ENCODE peak calls at places on chromosomes 11 and 22, in four cellular contexts. One of them, this sample, is unnamed.

GRCh38 chr22:43300891-43301676 is 42.1 kb downstream of the SCUBE1 start:
- DNase-seq in fibroblast of lung: no peak
- DNase-seq in A673: no peak
- DNase-seq in astrocyte of the cerebellum: no peak
- DNase-seq in this sample: no peak

GRCh38 chr11:94477644-94478043 is 16.0 kb downstream of the MRE11 start:
- DNase-seq in A673: no peak
- DNase-seq in astrocyte of the cerebellum: no peak
- DNase-seq in fibroblast of lung: no peak
- DNase-seq in this sample: no peak

GRCh38 chr22:45504703-45505341 is 2.1 kb downstream of the FBLN1 start:
- DNase-seq in astrocyte of the cerebellum: no peak
- DNase-seq in A673: peak; percentile 24
- DNase-seq in fibroblast of lung: peak; percentile 49
- DNase-seq in this sample: no peak

GRCh38 chr22:35743466-35743865 is 25.8 kb downstream of the APOL5 start:
- DNase-seq in astrocyte of the cerebellum: no peak
- DNase-seq in fibroblast of lung: peak; percentile 13
- DNase-seq in A673: no peak
- DNase-seq in this sample: no peak

GRCh38 chr11:70311616-70312015 is 41.1 kb downstream of the PPFIA1 start:
- DNase-seq in fibroblast of lung: no peak
- DNase-seq in A673: no peak
- DNase-seq in astrocyte of the cerebellum: no peak
- DNase-seq in this sample: no peak

GRCh38 chr11:77800445-77800844 is 20.1 kb downstream of the RSF1 start:
- DNase-seq in astrocyte of the cerebellum: no peak
- DNase-seq in fibroblast of lung: no peak
- DNase-seq in A673: peak; percentile 12
- DNase-seq in this sample: no peak

GRCh38 chr11:83508804-83509203 is 222.6 kb upstream of the CCDC90B start:
- DNase-seq in astrocyte of the cerebellum: no peak
- DNase-seq in A673: peak; percentile 56
- DNase-seq in fibroblast of lung: no peak
- DNase-seq in this sample: no peak

GRCh38 chr11:131918663-131919062 is 548.2 kb downstream of the NTM start:
- DNase-seq in A673: no peak
- DNase-seq in astrocyte of the cerebellum: no peak
- DNase-seq in fibroblast of lung: no peak
- DNase-seq in this sample: no peak

GRCh38 chr22:21031545-21032036 is 770 bp downstream of the SLC7A4 start:
- DNase-seq in astrocyte of the cerebellum: no peak
- DNase-seq in A673: no peak
- DNase-seq in fibroblast of lung: no peak
- DNase-seq in this sample: no peak

GRCh38 chr11:39745401-39745800 is 1714.1 kb downstream of the LRRC4C start:
- DNase-seq in A673: no peak
- DNase-seq in astrocyte of the cerebellum: no peak
- DNase-seq in fibroblast of lung: peak; percentile 84
- DNase-seq in this sample: no peak

DNA sequence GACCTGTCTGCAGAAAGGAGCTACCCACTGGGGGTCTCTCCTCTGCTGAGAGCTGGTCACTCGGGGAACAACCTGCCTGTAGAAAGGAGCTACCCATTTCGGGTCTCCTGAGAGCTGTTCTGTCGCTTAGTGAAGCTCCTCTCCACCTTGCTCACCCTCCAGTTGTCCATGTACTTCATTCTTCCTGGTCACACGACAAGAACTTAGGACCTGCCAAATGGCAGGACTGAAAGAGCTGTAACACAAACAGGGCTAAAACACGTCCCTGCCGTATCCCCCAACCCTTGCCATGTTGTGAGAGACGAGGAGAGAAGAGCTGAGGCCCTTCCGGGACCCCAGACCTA is 24.1 kb upstream of the RNASEH2C start:
- DNase-seq in A673: no peak
- DNase-seq in fibroblast of lung: no peak
- DNase-seq in astrocyte of the cerebellum: no peak
- DNase-seq in this sample: no peak
- H3K4me3 ChIP-seq in A673: no peak overlapping the region
- H3K4me3 ChIP-seq in fibroblast of lung: no peak overlapping the region
- H3K4me3 ChIP-seq in astrocyte of the cerebellum: no peak overlapping the region
- H3K4me3 ChIP-seq in this sample: no peak overlapping the region

GRCh38 chr11:103927535-103927934 is 108.9 kb upstream of the DDI1 start:
- DNase-seq in fibroblast of lung: no peak
- DNase-seq in A673: peak; percentile 30
- DNase-seq in astrocyte of the cerebellum: no peak
- DNase-seq in this sample: no peak
- TF ChIP-seq CTCF in fibroblast of lung: peak; percentile 23
- TF ChIP-seq CTCF in A673: peak; percentile 53
- TF ChIP-seq CTCF in astrocyte of the cerebellum: peak; percentile 51
- TF ChIP-seq CTCF in this sample: peak; percentile 20

DNA sequence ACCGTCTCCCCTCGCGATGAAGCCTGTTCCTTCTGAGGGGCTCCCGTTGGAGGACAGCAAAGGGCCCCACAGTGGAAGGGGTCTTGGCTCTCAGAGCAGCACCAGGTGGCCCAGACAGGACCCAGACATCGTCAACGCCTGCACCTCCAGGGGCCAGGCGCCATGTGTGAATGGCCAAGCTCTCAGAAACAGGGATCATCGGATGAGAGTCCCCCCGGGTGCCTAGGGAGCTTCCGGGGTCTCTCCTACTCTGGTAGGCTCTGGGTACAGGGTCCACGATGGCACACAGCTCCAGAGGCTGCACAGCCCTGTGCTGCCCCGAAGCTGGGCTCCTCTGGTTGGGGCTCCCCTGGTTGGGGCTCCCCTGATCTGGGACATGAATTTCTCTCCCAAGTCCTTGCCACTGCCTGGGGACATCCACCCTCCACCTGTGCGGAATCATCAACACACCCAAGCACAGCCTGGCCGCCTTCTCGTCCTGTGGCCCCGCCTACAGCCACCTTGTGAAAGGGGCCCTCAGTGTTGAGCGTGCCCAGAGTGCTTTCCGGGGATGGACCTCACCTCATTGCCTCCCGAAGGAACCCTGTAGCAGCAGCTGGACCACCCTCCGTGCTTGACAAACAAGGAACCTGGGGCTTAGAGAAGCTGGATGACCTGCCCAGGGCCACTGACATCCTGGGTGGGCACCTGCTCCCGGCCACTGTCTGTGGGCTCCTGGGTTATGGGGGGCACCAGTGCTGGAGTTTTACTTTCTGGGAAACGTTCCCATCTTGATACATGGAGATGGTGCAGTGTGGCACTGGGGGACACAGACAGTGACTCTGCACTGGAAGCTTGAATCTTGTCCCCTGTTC is 928.9 kb downstream of the BRD1 start:
- DNase-seq in fibroblast of lung: no peak
- DNase-seq in astrocyte of the cerebellum: no peak
- DNase-seq in A673: no peak
- DNase-seq in this sample: no peak
- H3K4me3 ChIP-seq in fibroblast of lung: no peak overlapping the region
- H3K4me3 ChIP-seq in astrocyte of the cerebellum: no peak overlapping the region
- H3K4me3 ChIP-seq in A673: no peak overlapping the region
- H3K4me3 ChIP-seq in this sample: no peak overlapping the region

DNA sequence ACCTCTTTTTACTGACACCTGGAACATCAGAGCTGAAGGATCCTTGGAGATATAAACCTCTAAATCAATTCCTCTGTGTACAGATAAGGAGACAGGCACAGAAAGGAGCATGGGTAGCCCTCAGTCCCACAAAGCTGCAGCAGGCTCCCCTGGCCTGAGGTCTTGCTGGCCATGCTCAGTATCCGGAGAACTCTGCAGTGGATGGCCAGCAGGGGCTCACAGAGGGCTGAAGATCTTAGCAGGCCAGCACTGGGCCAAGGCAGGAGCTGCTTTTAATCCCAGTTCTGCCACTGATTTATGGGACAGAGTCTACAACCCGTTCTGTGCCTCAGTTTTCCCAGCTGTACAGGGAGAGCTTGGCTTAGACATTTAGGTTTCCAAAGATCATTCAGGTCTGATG is 52.6 kb upstream of the LRRC32 start:
- DNase-seq in fibroblast of lung: no peak
- DNase-seq in astrocyte of the cerebellum: no peak
- DNase-seq in A673: no peak
- DNase-seq in this sample: no peak
- TF ChIP-seq CTCF in fibroblast of lung: no peak
- TF ChIP-seq CTCF in astrocyte of the cerebellum: no peak
- TF ChIP-seq CTCF in A673: no peak
- TF ChIP-seq CTCF in this sample: no peak

DNA sequence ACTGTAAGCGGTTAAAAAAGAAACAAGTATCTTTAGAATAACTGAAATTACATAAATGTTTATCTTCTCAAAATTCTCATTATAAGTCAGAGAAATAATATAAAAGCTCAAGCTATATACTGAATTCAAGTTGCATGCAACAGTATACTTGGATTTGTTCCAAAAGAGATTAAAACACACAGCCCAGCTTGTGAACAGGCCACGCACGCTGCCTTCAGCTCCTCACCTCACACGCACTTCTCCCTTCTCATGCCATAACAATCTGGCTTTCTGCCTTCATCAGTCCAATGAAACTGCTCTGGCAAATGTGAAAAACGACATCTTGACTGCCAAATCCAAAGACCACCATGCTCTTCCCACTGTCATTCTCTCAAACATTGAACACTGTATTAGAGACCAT is 22.1 kb downstream of the ATP6V1E1 start:
- DNase-seq in A673: peak; percentile 22
- DNase-seq in astrocyte of the cerebellum: no peak
- DNase-seq in fibroblast of lung: peak; percentile 6
- DNase-seq in this sample: peak; percentile 36
- H3K4me3 ChIP-seq in A673: no peak overlapping the region
- H3K4me3 ChIP-seq in astrocyte of the cerebellum: no peak overlapping the region
- H3K4me3 ChIP-seq in fibroblast of lung: no peak overlapping the region
- H3K4me3 ChIP-seq in this sample: no peak overlapping the region

DNA sequence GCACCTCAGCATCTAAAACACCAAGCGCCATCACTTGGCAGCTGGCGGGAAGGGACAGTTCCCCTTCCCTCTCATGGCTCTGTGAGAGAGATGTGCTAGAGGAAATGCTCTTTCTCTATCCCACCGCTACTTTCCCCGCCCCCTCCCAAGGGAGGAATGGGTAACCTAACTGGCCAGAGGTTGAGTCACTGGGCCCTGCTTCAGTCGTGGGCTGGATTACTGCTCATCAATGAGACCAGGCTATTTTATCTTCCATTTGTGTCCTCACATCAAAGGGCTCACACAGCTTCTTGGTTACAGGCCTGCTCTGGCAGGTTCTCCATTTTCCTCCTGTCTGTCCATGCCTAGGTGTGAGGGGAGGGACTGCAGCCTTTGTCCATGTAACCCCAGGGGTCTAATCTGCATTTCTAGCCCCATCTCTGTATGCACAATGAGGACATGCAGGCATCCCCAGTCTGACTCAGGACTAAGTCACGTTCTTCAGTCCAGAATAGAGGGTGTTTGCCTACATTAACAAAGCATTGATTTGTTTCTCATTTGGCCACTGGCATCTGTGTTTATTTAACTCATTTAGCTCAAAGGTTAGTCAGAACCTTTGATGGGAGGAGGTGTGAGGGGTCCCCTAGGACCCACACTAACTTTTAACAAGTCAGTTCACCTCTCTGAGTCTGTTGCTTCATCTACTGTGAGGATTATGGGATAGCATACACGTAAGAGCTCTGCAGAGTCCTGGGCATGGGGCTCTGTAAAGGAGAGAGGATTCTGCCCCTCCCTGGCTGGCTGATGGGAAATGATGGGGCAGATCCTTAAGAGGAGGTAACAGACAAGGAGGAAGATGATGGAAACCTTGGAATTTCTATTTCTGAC is 99.1 kb downstream of the XRRA1 start:
- DNase-seq in astrocyte of the cerebellum: peak; percentile 15
- DNase-seq in A673: no peak
- DNase-seq in fibroblast of lung: peak; percentile 81
- DNase-seq in this sample: no peak
- TF ChIP-seq CTCF in astrocyte of the cerebellum: no peak
- TF ChIP-seq CTCF in A673: no peak
- TF ChIP-seq CTCF in fibroblast of lung: no peak
- TF ChIP-seq CTCF in this sample: no peak

GRCh38 chr11:61491736-61492395 is 16.7 kb upstream of the LRRC10B start:
- DNase-seq in fibroblast of lung: no peak
- DNase-seq in astrocyte of the cerebellum: no peak
- DNase-seq in A673: no peak
- DNase-seq in this sample: no peak

GRCh38 chr11:61488651-61489291 is 19.8 kb upstream of the LRRC10B start:
- DNase-seq in fibroblast of lung: peak; percentile 23
- DNase-seq in astrocyte of the cerebellum: no peak
- DNase-seq in A673: no peak
- DNase-seq in this sample: no peak

GRCh38 chr11:61487342-61488025 is 21.1 kb upstream of the LRRC10B start:
- DNase-seq in A673: no peak
- DNase-seq in fibroblast of lung: no peak
- DNase-seq in astrocyte of the cerebellum: no peak
- DNase-seq in this sample: no peak

GRCh38 chr11:61486779-61487178 is 21.8 kb upstream of the LRRC10B start:
- DNase-seq in astrocyte of the cerebellum: no peak
- DNase-seq in A673: no peak
- DNase-seq in fibroblast of lung: no peak
- DNase-seq in this sample: no peak

DNA sequence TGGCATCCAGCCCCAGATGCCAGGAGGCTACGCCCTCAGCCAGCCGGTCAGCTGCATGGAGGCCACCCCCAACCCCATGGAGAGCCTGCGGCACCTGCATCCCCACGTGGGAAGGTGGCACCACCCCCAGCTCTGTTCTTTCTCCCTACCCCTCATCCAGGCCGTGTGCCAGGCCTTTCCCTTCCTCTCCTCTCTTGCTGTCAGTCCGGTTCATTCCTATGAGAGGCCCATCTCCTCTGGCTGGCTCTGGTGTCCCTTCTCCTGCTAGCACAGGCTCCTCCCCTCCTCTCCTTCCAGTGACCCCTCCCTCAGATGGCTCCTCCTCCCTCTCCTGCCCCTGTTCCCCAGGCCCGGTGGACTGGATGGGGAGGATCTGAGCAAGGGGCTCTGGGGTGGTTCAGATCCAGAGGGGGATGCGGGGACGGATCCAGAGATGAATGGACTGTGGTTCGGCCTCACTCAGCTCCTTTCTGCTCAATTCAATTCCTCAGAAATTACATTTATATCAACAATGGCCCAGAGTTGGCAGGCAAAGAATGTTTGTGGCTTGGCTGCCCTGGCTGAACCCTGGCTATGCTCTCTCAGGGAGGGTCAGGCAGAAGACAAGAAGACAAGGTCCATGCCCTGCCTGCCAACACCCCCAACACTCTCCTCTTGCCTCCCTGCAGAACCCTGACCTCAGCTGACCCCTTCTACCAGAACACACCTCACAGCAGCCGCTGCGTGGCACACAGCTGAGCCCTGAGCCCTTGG is 18.5 kb upstream of the LRRC10B start:
- DNase-seq in A673: peak; percentile 38
- DNase-seq in fibroblast of lung: peak; percentile 36
- DNase-seq in astrocyte of the cerebellum: peak; percentile 23
- DNase-seq in this sample: no peak
- H3K4me3 ChIP-seq in A673: no peak overlapping the region
- H3K4me3 ChIP-seq in fibroblast of lung: no peak overlapping the region
- H3K4me3 ChIP-seq in astrocyte of the cerebellum: no peak overlapping the region
- H3K4me3 ChIP-seq in this sample: no peak overlapping the region

GRCh38 chr11:46117842-46118241 is 3.4 kb downstream of the PHF21A start:
- DNase-seq in A673: peak; percentile 68
- DNase-seq in astrocyte of the cerebellum: no peak
- DNase-seq in fibroblast of lung: no peak
- DNase-seq in this sample: no peak
- TF ChIP-seq CTCF in A673: peak; percentile 77
- TF ChIP-seq CTCF in astrocyte of the cerebellum: no peak
- TF ChIP-seq CTCF in fibroblast of lung: peak; percentile 10
- TF ChIP-seq CTCF in this sample: no peak

This sample was measured in AG04449.